ENCODE peak calls at places on chromosome 3, in seven cellular contexts. E, B, O, D, K, P and X are unnamed samples.

GRCh38 chr3:121705541-121705940 is 44.0 kb downstream of the GOLGB1 start:
- DNase-seq in E (no peak), B (no peak), O (no peak), D (no peak), K (no peak), P (no peak), X (no peak)

GRCh38 chr3:177055557-177056290 is 141.6 kb downstream of the TBL1XR1 start:
- DNase-seq in E (no peak), B (no peak), O (peak; percentile 17), D (no peak), K (no peak), P (no peak), X (no peak)

GRCh38 chr3:32181801-32182200 is 56.7 kb upstream of the CMTM8 start:
- DNase-seq in E (no peak), B (no peak), O (no peak), D (no peak), K (no peak), P (no peak), X (no peak)

GRCh38 chr3:159766563-159767185 is 222.0 kb upstream of the IL12A start:
- DNase-seq in E (no peak), B (no peak), O (peak; percentile 66), D (no peak), K (peak; percentile 29), P (no peak), X (no peak)

GRCh38 chr3:167700926-167701325 is 33.8 kb downstream of the PDCD10 start:
- DNase-seq in E (no peak), B (no peak), O (no peak), D (no peak), K (no peak), P (no peak), X (no peak)

GRCh38 chr3:71876706-71877105 is 91.8 kb upstream of the PROK2 start:
- DNase-seq in E (no peak), B (no peak), O (no peak), D (no peak), K (no peak), P (no peak), X (no peak)

GRCh38 chr3:197392961-197393360 is 94.5 kb upstream of the DLG1 start:
- DNase-seq in E (no peak), B (no peak), O (no peak), D (no peak), K (no peak), P (no peak), X (no peak)

GRCh38 chr3:52237659-52238172 is 1.2 kb downstream of the TWF2 start:
- DNase-seq in E (peak; percentile 85), B (no peak), O (peak; percentile 91), D (no peak), K (peak; percentile 86), P (peak; percentile 80), X (no peak)

GRCh38 chr3:9704343-9705322 is 1.0 kb downstream of the CPNE9 start:
- DNase-seq in E (no peak), B (peak; percentile 15), O (peak; percentile 20), D (no peak), K (no peak), P (peak; percentile 33), X (peak; percentile 55)

GRCh38 chr3:84985795-84986194 is 27.0 kb downstream of the CADM2 start:
- DNase-seq in E (no peak), B (no peak), O (no peak), D (no peak), K (no peak), P (no peak), X (no peak)

GRCh38 chr3:58238830-58239229 is 1.2 kb downstream of the ABHD6 start:
- DNase-seq in E (no peak), B (no peak), O (no peak), D (no peak), K (no peak), P (no peak), X (no peak)

GRCh38 chr3:50534721-50535330 is 31.4 kb upstream of the CACNA2D2 start:
- DNase-seq in E (no peak), B (no peak), O (peak; percentile 23), D (no peak), K (no peak), P (no peak), X (no peak)

GRCh38 chr3:65979152-65979551 is 59.6 kb downstream of the MAGI1 start:
- DNase-seq in E (no peak), B (no peak), O (peak; percentile 85), D (no peak), K (peak; percentile 94), P (no peak), X (no peak)

GRCh38 chr3:146177072-146177936 is 16.3 kb upstream of the PLOD2 start:
- DNase-seq in E (no peak), B (no peak), O (no peak), D (no peak), K (peak; percentile 62), P (no peak), X (no peak)

GRCh38 chr3:78496458-78496857 is 1271.3 kb downstream of the ROBO1 start:
- DNase-seq in E (no peak), B (no peak), O (no peak), D (no peak), K (no peak), P (no peak), X (no peak)

GRCh38 chr3:148246286-148246685 is 451.4 kb upstream of the AGTR1 start:
- DNase-seq in E (no peak), B (no peak), O (no peak), D (no peak), K (no peak), P (no peak), X (no peak)

GRCh38 chr3:197606468-197606867 is 50.7 kb upstream of the BDH1 start:
- DNase-seq in E (no peak), B (no peak), O (no peak), D (no peak), K (no peak), P (no peak), X (no peak)

GRCh38 chr3:107927361-107928083 is 163.3 kb downstream of the CD47 start:
- DNase-seq in E (peak; percentile 72), B (peak; percentile 67), O (peak; percentile 83), D (peak; percentile 67), K (peak; percentile 46), P (peak; percentile 64), X (peak; percentile 86)